ENCODE peak calls at places on chromosome 5, in seven cellular contexts. A is mesendoderm, C is H9, Y is mesenchymal stem cell, F is neuronal stem cell, P is IMR-90, G is H1. B is an unnamed sample.

GRCh38 chr5:74123928-74124327 is 497.9 kb downstream of the ARHGEF28 start:
- DNase-seq in A (no peak), C (no peak), Y (no peak), F (no peak), P (no peak), G (no peak), B (no peak)

GRCh38 chr5:168931638-168932345 is 352.6 kb upstream of the PANK3 start:
- DNase-seq in A (no peak), C (no peak), Y (peak), F (no peak), P (no peak), G (no peak), B (peak)

GRCh38 chr5:150412319-150413175 is at the start of gene CD74:
- DNase-seq in A (peak), C (peak), Y (peak), F (peak), P (peak), G (no peak), B (peak)

GRCh38 chr5:176548967-176549444 is at the start of gene CDHR2:
- DNase-seq in A (no peak), C (no peak), Y (no peak), F (no peak), P (no peak), G (no peak), B (no peak)

GRCh38 chr5:154850255-154851062 is at the start of gene FAXDC2:
- DNase-seq in A (peak), C (peak), Y (peak), F (peak), P (peak), G (no peak), B (no peak)

GRCh38 chr5:62306494-62307363 is 723 bp downstream of the KIF2A start:
- DNase-seq in A (peak), C (peak), Y (peak), F (no peak), P (peak), G (no peak), B (no peak)

GRCh38 chr5:116778015-116778414 is 203.4 kb upstream of the SEMA6A start:
- DNase-seq in A (peak), C (peak), Y (no peak), F (no peak), P (no peak), G (no peak), B (no peak)

GRCh38 chr5:1184163-1184470 is 17.3 kb upstream of the SLC6A19 start:
- DNase-seq in A (no peak), C (no peak), Y (no peak), F (no peak), P (no peak), G (no peak), B (no peak)

GRCh38 chr5:54087436-54087835 is 222.9 kb downstream of the ARL15 start:
- DNase-seq in A (no peak), C (no peak), Y (peak), F (no peak), P (peak), G (no peak), B (no peak)

GRCh38 chr5:170642776-170643436 is 139.1 kb downstream of the KCNIP1 start:
- DNase-seq in A (no peak), C (no peak), Y (no peak), F (no peak), P (no peak), G (no peak), B (no peak)

GRCh38 chr5:80905405-80905804 is 54.8 kb upstream of the RASGRF2 start:
- DNase-seq in A (no peak), C (no peak), Y (no peak), F (no peak), P (no peak), G (no peak), B (no peak)

GRCh38 chr5:37777472-37778135 is 62.2 kb downstream of the GDNF start:
- DNase-seq in A (no peak), C (no peak), Y (peak), F (no peak), P (peak), G (no peak), B (peak)

GRCh38 chr5:135242496-135243193 is 156.4 kb downstream of the MACROH2A1 start:
- DNase-seq in A (no peak), C (no peak), Y (no peak), F (no peak), P (peak), G (no peak), B (no peak)

GRCh38 chr5:135242021-135242480 is 157.0 kb downstream of the MACROH2A1 start:
- DNase-seq in A (no peak), C (peak), Y (peak), F (no peak), P (peak), G (no peak), B (no peak)

GRCh38 chr5:135244620-135245021 is 154.4 kb downstream of the MACROH2A1 start:
- DNase-seq in A (no peak), C (peak), Y (no peak), F (no peak), P (no peak), G (no peak), B (no peak)

GRCh38 chr5:135241536-135241935 is 157.5 kb downstream of the MACROH2A1 start:
- DNase-seq in A (no peak), C (no peak), Y (no peak), F (no peak), P (no peak), G (no peak), B (no peak)

DNA sequence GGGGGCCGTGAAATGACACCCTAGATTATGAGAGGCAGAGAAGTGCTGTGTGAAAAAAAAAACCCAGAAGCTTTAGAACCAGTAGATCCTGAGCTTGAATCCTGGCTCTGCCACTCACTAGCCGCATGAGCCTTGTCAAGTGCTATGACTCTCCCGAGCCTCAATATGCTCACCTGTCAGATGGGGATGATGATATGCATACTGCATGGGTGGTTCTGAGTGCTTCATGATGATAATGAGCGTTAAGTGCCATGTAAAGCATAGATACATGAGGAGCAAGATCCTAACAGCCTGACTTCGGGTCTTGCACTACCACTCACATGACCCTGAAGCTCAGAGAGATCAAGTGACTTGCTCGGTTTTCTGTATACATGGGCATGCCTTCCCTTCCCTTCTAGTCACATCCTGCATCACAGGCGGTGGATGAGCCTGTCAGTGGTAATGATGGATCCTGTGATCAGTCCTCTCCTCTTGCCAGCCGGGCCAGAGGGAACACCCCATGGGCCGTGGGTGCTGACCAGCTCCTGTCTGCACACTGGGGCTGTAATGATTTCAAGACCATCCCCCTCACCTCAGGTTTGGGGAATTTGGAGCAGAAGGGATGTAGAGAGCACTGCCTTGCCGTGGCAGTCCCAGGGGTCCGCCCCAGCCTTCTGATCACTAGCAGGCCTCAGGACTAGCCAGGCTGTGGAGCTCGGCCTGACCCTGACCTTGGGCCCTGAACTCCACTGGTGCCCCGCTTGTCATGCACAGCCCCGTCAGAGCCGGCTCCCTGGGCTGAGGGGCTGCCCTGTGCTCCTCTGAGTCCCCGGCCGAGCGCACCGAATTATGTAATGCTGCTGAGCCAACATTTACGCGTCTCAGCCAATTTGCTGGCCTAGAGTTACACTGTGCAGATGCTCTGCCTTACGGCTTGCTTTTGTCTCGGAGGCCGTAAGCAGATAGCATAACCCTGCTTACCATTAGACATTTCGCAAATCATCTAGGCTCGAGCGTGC is 155.5 kb downstream of the MACROH2A1 start:
- DNase-seq in A (no peak), C (peak), Y (peak), F (no peak), P (no peak), G (no peak), B (no peak)
- H3K4ac ChIP-seq in A (no peak), C (no peak), Y (peak), F (no peak), P (peak), G (no peak), B (no peak)

DNA sequence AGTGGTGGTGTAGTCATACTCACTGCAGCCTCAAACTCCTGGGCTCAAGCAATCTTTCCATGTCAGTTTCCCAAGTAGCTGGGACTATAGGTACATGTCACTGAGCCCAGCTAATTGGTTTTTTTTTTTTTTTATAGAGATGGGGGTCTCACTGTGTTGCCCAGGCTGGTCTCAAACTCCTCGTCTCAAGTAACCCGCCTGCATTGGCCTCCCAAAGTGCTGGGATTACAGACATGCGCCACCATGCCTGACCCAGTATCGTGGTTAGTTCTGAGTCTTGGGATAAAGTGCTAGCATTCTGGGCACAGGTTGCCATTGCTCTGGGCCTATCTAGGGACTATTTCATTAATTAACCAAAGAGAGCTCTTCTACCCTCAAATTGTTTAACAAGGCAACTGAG is 108.3 kb downstream of the PLPP1 start:
- DNase-seq in A (no peak), C (no peak), Y (no peak), F (no peak), P (no peak), G (no peak), B (no peak)
- H3K4ac ChIP-seq in A (no peak), C (no peak), Y (no peak), F (no peak), P (no peak), G (no peak), B (no peak)

GRCh38 chr5:86644843-86645242 is 27.1 kb downstream of the COX7C start:
- DNase-seq in A (peak), C (peak), Y (no peak), F (no peak), P (no peak), G (no peak), B (no peak)

GRCh38 chr5:86640998-86641397 is 23.3 kb downstream of the COX7C start:
- DNase-seq in A (no peak), C (no peak), Y (no peak), F (no peak), P (no peak), G (no peak), B (no peak)

GRCh38 chr5:86646671-86647070 is 28.9 kb downstream of the COX7C start:
- DNase-seq in A (peak), C (no peak), Y (no peak), F (no peak), P (no peak), G (no peak), B (no peak)
- H3K4ac ChIP-seq in A (no peak), C (no peak), Y (no peak), F (no peak), P (no peak), G (peak), B (no peak)

GRCh38 chr5:134263801-134264200 is 37.9 kb upstream of the PPP2CA start:
- DNase-seq in A (no peak), C (no peak), Y (no peak), F (no peak), P (no peak), G (no peak), B (no peak)
- H3K4ac ChIP-seq in A (no peak), C (no peak), Y (no peak), F (no peak), P (no peak), G (no peak), B (no peak)

B was measured in trophoblast cell.